ENCODE peak calls at places on chromosomes 3 and 15, in five cellular contexts. One of them, this sample, is unnamed.

GRCh38 chr3:3664916-3665315 is 134.3 kb upstream of the LRRN1 start:
- DNase-seq in GM12878: no peak
- DNase-seq in HCT116: no peak
- DNase-seq in K562: no peak
- DNase-seq in SK-N-SH: no peak
- DNase-seq in this sample: no peak

GRCh38 chr3:52086461-52086860 is 30.1 kb upstream of the DUSP7 start:
- DNase-seq in GM12878: no peak
- DNase-seq in HCT116: no peak
- DNase-seq in K562: no peak
- DNase-seq in SK-N-SH: no peak
- DNase-seq in this sample: no peak

GRCh38 chr15:68268405-68268804 is 9.1 kb upstream of the FEM1B start:
- DNase-seq in GM12878: no peak
- DNase-seq in HCT116: no peak
- DNase-seq in K562: no peak
- DNase-seq in SK-N-SH: no peak
- DNase-seq in this sample: no peak

GRCh38 chr3:186209810-186210752 is 101.2 kb upstream of the ETV5 start:
- DNase-seq in GM12878: no peak
- DNase-seq in HCT116: no peak
- DNase-seq in K562: peak
- DNase-seq in SK-N-SH: peak
- DNase-seq in this sample: no peak

GRCh38 chr15:68700395-68701123 is 120.1 kb downstream of the ANP32A start:
- DNase-seq in GM12878: no peak
- DNase-seq in HCT116: no peak
- DNase-seq in K562: no peak
- DNase-seq in SK-N-SH: peak
- DNase-seq in this sample: no peak

GRCh38 chr3:146382386-146382785 is 87.0 kb downstream of the PLSCR2 start:
- DNase-seq in GM12878: no peak
- DNase-seq in HCT116: peak
- DNase-seq in K562: no peak
- DNase-seq in SK-N-SH: no peak
- DNase-seq in this sample: no peak

GRCh38 chr3:39154323-39155021 is 1.1 kb upstream of the CSRNP1 start:
- DNase-seq in GM12878: no peak
- DNase-seq in HCT116: peak
- DNase-seq in K562: peak
- DNase-seq in SK-N-SH: no peak
- DNase-seq in this sample: no peak

GRCh38 chr3:78483070-78483469 is 1284.7 kb downstream of the ROBO1 start:
- DNase-seq in GM12878: no peak
- DNase-seq in HCT116: no peak
- DNase-seq in K562: no peak
- DNase-seq in SK-N-SH: no peak
- DNase-seq in this sample: no peak

GRCh38 chr15:48644827-48645557 is 517 bp downstream of the FBN1 start:
- DNase-seq in GM12878: no peak
- DNase-seq in HCT116: no peak
- DNase-seq in K562: no peak
- DNase-seq in SK-N-SH: peak
- DNase-seq in this sample: no peak

GRCh38 chr15:32799904-32800535 is 82.2 kb downstream of the GREM1 start:
- DNase-seq in GM12878: no peak
- DNase-seq in HCT116: no peak
- DNase-seq in K562: no peak
- DNase-seq in SK-N-SH: no peak
- DNase-seq in this sample: no peak
- TF ChIP-seq JUND in GM12878: no peak
- TF ChIP-seq JUND in HCT116: no peak
- TF ChIP-seq JUND in K562: no peak
- TF ChIP-seq JUND in SK-N-SH: no peak
- TF ChIP-seq JUND in this sample: no peak

DNA sequence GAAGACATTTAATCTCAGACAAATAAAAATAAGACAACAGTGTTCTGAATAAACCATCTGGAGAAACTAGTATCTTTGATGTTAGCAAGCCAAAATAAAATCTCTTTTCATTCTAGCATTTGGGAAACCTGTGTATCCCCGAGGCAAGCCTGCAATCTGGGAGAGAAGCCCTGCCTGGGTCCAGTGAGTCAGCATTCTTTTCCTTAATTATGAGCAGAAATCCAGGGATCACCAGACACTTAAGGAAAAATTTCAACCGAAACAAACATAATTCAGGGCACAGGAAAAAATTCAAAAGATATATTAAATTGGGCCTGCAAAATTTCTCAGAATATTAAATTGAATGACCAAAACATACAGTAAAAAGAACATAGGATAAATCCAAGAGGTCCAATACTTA is 4.2 kb downstream of the NCBP2 start:
- DNase-seq in GM12878: no peak
- DNase-seq in HCT116: no peak
- DNase-seq in K562: no peak
- DNase-seq in SK-N-SH: no peak
- DNase-seq in this sample: no peak
- TF ChIP-seq JUND in GM12878: no peak
- TF ChIP-seq JUND in HCT116: no peak
- TF ChIP-seq JUND in K562: no peak
- TF ChIP-seq JUND in SK-N-SH: no peak
- TF ChIP-seq JUND in this sample: no peak

DNA sequence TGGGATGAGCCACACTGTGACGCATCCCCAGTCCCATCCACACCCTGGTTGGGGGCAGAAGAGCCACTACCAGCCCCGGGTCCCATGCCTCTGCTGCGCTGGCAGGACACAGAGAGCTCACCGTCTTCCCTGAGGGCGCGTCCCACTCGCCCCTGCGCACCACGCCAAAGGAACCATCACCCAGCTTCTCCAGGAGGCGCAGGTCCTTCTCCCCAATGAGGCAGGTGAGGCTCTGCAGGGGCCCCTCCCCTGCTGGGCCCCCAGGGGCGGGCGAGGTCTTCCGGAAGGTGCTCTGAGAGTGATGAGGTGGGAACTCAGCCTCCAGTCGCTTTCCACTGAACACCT is 23.7 kb downstream of the TNK2 start:
- DNase-seq in GM12878: no peak
- DNase-seq in HCT116: no peak
- DNase-seq in K562: no peak
- DNase-seq in SK-N-SH: no peak
- DNase-seq in this sample: no peak
- TF ChIP-seq JUND in GM12878: no peak
- TF ChIP-seq JUND in HCT116: no peak
- TF ChIP-seq JUND in K562: no peak
- TF ChIP-seq JUND in SK-N-SH: no peak
- TF ChIP-seq JUND in this sample: no peak

GRCh38 chr3:134859341-134859740 is 64.3 kb downstream of the EPHB1 start:
- DNase-seq in GM12878: no peak
- DNase-seq in HCT116: no peak
- DNase-seq in K562: no peak
- DNase-seq in SK-N-SH: no peak
- DNase-seq in this sample: no peak

GRCh38 chr3:134858516-134859035 is 63.5 kb downstream of the EPHB1 start:
- DNase-seq in GM12878: no peak
- DNase-seq in HCT116: no peak
- DNase-seq in K562: no peak
- DNase-seq in SK-N-SH: no peak
- DNase-seq in this sample: no peak

GRCh38 chr3:134857776-134858515 is 62.9 kb downstream of the EPHB1 start:
- DNase-seq in GM12878: no peak
- DNase-seq in HCT116: no peak
- DNase-seq in K562: no peak
- DNase-seq in SK-N-SH: no peak
- DNase-seq in this sample: no peak

GRCh38 chr3:134860141-134860540 is 65.1 kb downstream of the EPHB1 start:
- DNase-seq in GM12878: no peak
- DNase-seq in HCT116: no peak
- DNase-seq in K562: no peak
- DNase-seq in SK-N-SH: peak
- DNase-seq in this sample: no peak

DNA sequence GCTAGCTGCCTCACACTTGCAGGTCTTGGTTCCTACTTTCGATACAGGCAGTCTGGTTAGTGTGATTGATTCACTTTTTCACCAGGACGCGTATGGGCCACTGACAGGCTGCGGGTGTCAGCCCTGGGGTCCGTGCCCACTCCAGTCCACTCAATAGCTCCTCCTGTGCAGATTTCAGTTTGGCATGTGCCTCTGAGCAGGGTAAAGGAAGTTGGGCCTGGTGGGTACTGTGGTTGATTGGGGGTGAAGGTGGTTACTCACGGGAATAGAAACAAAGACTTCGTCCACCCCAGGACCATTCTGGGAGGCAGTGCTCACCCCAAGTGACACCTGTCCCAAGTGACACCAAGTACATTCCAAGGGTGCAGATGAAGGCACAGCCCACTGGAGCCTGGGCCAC is 62.3 kb downstream of the EPHB1 start:
- DNase-seq in GM12878: no peak
- DNase-seq in HCT116: no peak
- DNase-seq in K562: no peak
- DNase-seq in SK-N-SH: no peak
- DNase-seq in this sample: no peak
- TF ChIP-seq JUND in GM12878: no peak
- TF ChIP-seq JUND in HCT116: no peak
- TF ChIP-seq JUND in K562: no peak
- TF ChIP-seq JUND in SK-N-SH: no peak
- TF ChIP-seq JUND in this sample: no peak

GRCh38 chr3:71469131-71469430 is 114.4 kb downstream of the FOXP1 start:
- DNase-seq in GM12878: no peak
- DNase-seq in HCT116: no peak
- DNase-seq in K562: no peak
- DNase-seq in SK-N-SH: no peak
- DNase-seq in this sample: no peak

GRCh38 chr3:71464613-71465012 is 118.9 kb downstream of the FOXP1 start:
- DNase-seq in GM12878: no peak
- DNase-seq in HCT116: no peak
- DNase-seq in K562: no peak
- DNase-seq in SK-N-SH: no peak
- DNase-seq in this sample: no peak

GRCh38 chr3:71465371-71466007 is 118.0 kb downstream of the FOXP1 start:
- DNase-seq in GM12878: no peak
- DNase-seq in HCT116: no peak
- DNase-seq in K562: no peak
- DNase-seq in SK-N-SH: no peak
- DNase-seq in this sample: no peak

GRCh38 chr3:71468311-71469130 is 115.0 kb downstream of the FOXP1 start:
- DNase-seq in GM12878: no peak
- DNase-seq in HCT116: no peak
- DNase-seq in K562: no peak
- DNase-seq in SK-N-SH: no peak
- DNase-seq in this sample: no peak

GRCh38 chr3:71466483-71466882 is 117.0 kb downstream of the FOXP1 start:
- DNase-seq in GM12878: no peak
- DNase-seq in HCT116: no peak
- DNase-seq in K562: peak
- DNase-seq in SK-N-SH: no peak
- DNase-seq in this sample: no peak
- TF ChIP-seq JUND in GM12878: no peak
- TF ChIP-seq JUND in HCT116: no peak
- TF ChIP-seq JUND in K562: peak
- TF ChIP-seq JUND in SK-N-SH: no peak
- TF ChIP-seq JUND in this sample: no peak

DNA sequence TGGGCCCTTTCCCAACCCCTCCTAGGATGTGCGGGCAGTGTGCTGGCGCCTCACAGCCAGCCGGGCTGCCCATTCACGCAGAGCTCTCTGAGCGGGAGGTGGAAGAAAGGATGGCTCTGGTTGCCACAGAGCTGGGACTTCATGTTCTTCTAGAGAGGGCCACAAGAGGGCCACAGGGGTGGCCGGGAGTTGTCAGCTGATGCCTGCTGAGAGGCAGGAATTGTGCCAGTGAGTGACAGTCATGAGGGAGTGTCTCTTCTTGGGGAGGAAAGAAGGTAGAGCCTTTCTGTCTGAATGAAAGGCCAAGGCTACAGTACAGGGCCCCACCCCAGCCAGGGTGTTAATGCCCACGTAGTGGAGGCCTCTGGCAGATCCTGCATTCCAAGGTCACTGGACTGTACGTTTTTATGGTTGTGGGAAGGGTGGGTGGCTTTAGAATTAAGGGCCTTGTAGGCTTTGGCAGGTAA is 8.3 kb downstream of the FAM131A start:
- DNase-seq in GM12878: no peak
- DNase-seq in HCT116: peak
- DNase-seq in K562: peak
- DNase-seq in SK-N-SH: peak
- DNase-seq in this sample: peak
- TF ChIP-seq JUND in GM12878: no peak
- TF ChIP-seq JUND in HCT116: no peak
- TF ChIP-seq JUND in K562: peak
- TF ChIP-seq JUND in SK-N-SH: no peak
- TF ChIP-seq JUND in this sample: no peak

GRCh38 chr3:110767156-110767555 is 304.5 kb upstream of the NECTIN3 start:
- DNase-seq in GM12878: no peak
- DNase-seq in HCT116: no peak
- DNase-seq in K562: no peak
- DNase-seq in SK-N-SH: no peak
- DNase-seq in this sample: no peak
- TF ChIP-seq JUND in GM12878: no peak
- TF ChIP-seq JUND in HCT116: no peak
- TF ChIP-seq JUND in K562: no peak
- TF ChIP-seq JUND in SK-N-SH: no peak
- TF ChIP-seq JUND in this sample: no peak